ENCODE peak calls at places on chromosomes 12 and 14, in six cellular contexts. G is nephron progenitor cell, C is RKO, A is NCI-H2107, J is progenitor cell of endocrine pancreas, U is GM23248. N is an unnamed sample.

GRCh38 chr12:65492997-65493892 is 214.8 kb downstream of the MSRB3 start:
- DNase-seq in U (no peak), J (no peak), C (no peak), A (no peak), G (no peak), N (no peak)

GRCh38 chr12:77746108-77746507 is 84.6 kb upstream of the NAV3 start:
- DNase-seq in J (no peak), A (peak; percentile 73), C (no peak), U (no peak), G (no peak), N (no peak)

GRCh38 chr12:19248929-19249602 is 119.5 kb downstream of the PLEKHA5 start:
- DNase-seq in J (no peak), C (no peak), A (no peak), G (no peak), U (peak; percentile 84), N (no peak)

GRCh38 chr12:66898700-66899469 is 220.0 kb upstream of the GRIP1 start:
- DNase-seq in A (no peak), C (no peak), U (no peak), J (no peak), G (no peak), N (no peak)

GRCh38 chr12:104370989-104371870 is 67.7 kb downstream of the EID3 start:
- DNase-seq in A (no peak), U (peak; percentile 52), J (no peak), C (no peak), G (no peak), N (no peak)

GRCh38 chr12:101407054-101407437 is 526 bp downstream of the ARL1 start:
- DNase-seq in A (peak; percentile 1), G (no peak), U (no peak), J (no peak), C (no peak), N (no peak)

GRCh38 chr12:97300921-97301320 is 161.7 kb upstream of the RMST start:
- DNase-seq in A (no peak), J (no peak), U (no peak), G (no peak), C (no peak), N (no peak)

GRCh38 chr12:51675062-51675803 is 84.2 kb downstream of the SCN8A start:
- DNase-seq in A (no peak), J (no peak), C (no peak), U (no peak), G (no peak), N (no peak)

GRCh38 chr14:53331247-53331646 is 178.1 kb upstream of the DDHD1 start:
- DNase-seq in U (peak; percentile 90), G (no peak), J (no peak), A (no peak), C (peak; percentile 58), N (no peak)

GRCh38 chr12:85627584-85627983 is 208.6 kb downstream of the RASSF9 start:
- DNase-seq in A (no peak), C (no peak), U (peak; percentile 80), G (no peak), J (no peak), N (no peak)

GRCh38 chr12:57342207-57342691 is 88.6 kb downstream of the R3HDM2 start:
- DNase-seq in C (no peak), A (no peak), U (peak; percentile 35), J (no peak), G (peak; percentile 37), N (no peak)

GRCh38 chr12:112992541-112993398 is 14.5 kb downstream of the OAS2 start:
- DNase-seq in U (peak; percentile 67), C (peak; percentile 64), J (peak; percentile 15), A (peak; percentile 40), G (peak; percentile 57), N (peak; percentile 74)

GRCh38 chr14:100862277-100862676 is 36.4 kb downstream of the MEG3 start:
- DNase-seq in G (no peak), C (no peak), J (no peak), U (peak; percentile 66), A (no peak), N (no peak)

GRCh38 chr12:58922849-58923248 is 2.5 kb upstream of the LRIG3 start:
- DNase-seq in J (no peak), C (no peak), G (no peak), A (no peak), U (peak; percentile 47), N (no peak)

GRCh38 chr12:98478606-98479005 is 36.8 kb upstream of the TMPO start:
- DNase-seq in G (no peak), C (no peak), A (no peak), J (no peak), U (no peak), N (no peak)

GRCh38 chr14:94161979-94162378 is 12.1 kb upstream of the PPP4R4 start:
- DNase-seq in J (no peak), C (no peak), A (no peak), G (no peak), U (no peak), N (no peak)

GRCh38 chr14:105168496-105168978 is at the start of gene JAG2:
- DNase-seq in C (peak; percentile 75), A (peak; percentile 70), U (peak; percentile 33), G (peak; percentile 66), J (no peak), N (peak; percentile 47)

GRCh38 chr14:95436348-95436747 is 80.1 kb downstream of the SYNE3 start:
- DNase-seq in U (no peak), A (no peak), G (no peak), C (no peak), J (no peak), N (no peak)

GRCh38 chr12:53101931-53102781 is 1.1 kb upstream of the SOAT2 start:
- DNase-seq in A (no peak), G (no peak), J (no peak), U (no peak), C (no peak), N (no peak)

GRCh38 chr12:6199531-6200265 is 502 bp upstream of the CD9 start:
- DNase-seq in A (no peak), G (peak; percentile 32), U (no peak), C (peak; percentile 40), J (peak; percentile 38), N (no peak)

GRCh38 chr12:25438638-25439037 is 114.4 kb downstream of the LMNTD1 start:
- DNase-seq in J (no peak), G (no peak), A (no peak), U (peak; percentile 66), C (no peak), N (no peak)

GRCh38 chr14:25911831-25912230 is 686.0 kb downstream of the NOVA1 start:
- DNase-seq in J (no peak), A (no peak), U (no peak), G (no peak), C (no peak), N (no peak)

GRCh38 chr12:32870716-32871115 is 25.9 kb downstream of the PKP2 start:
- DNase-seq in A (no peak), G (no peak), C (no peak), J (no peak), U (no peak), N (no peak)

GRCh38 chr14:87615822-87616679 is 376.9 kb downstream of the GALC start:
- DNase-seq in G (peak; percentile 72), J (peak; percentile 54), C (peak; percentile 38), U (peak; percentile 52), A (peak; percentile 6), N (peak; percentile 45)

GRCh38 chr12:46103691-46104090 is 113.3 kb upstream of the SCAF11 start:
- DNase-seq in G (no peak), A (no peak), J (no peak), C (no peak), U (no peak), N (no peak)

N was measured in activated naive CD8-positive, alpha-beta T cell treated with anti-CD3 and anti-CD28 coated beads, Interleukin-2, amount 50 U/mL, for 24 hours.